ENCODE peak calls at places on chromosomes 7 and 10, in ten cellular contexts. One of them, this sample, is unnamed.

GRCh38 chr7:5424689-5425506 is 1.3 kb upstream of the TNRC18 start:
- DNase-seq in mucosa of descending colon: peak
- DNase-seq in upper lobe of right lung: peak
- DNase-seq in naive thymus-derived CD4-positive, alpha-beta T cell: no peak
- DNase-seq in cardiac fibroblast: peak
- DNase-seq in tibial nerve: peak
- DNase-seq in GM23248: peak
- DNase-seq in adipocyte: peak
- DNase-seq in mesendoderm: peak
- DNase-seq in hepatocyte: peak
- DNase-seq in this sample: no peak

GRCh38 chr7:150403376-150404171 is 24.4 kb downstream of the ZNF775 start:
- DNase-seq in cardiac fibroblast: no peak
- DNase-seq in mesendoderm: no peak
- DNase-seq in adipocyte: no peak
- DNase-seq in hepatocyte: peak
- DNase-seq in upper lobe of right lung: peak
- DNase-seq in mucosa of descending colon: no peak
- DNase-seq in naive thymus-derived CD4-positive, alpha-beta T cell: no peak
- DNase-seq in GM23248: no peak
- DNase-seq in tibial nerve: no peak
- DNase-seq in this sample: no peak

GRCh38 chr10:1546431-1547110 is 190.8 kb downstream of the ADARB2 start:
- DNase-seq in cardiac fibroblast: no peak
- DNase-seq in adipocyte: no peak
- DNase-seq in naive thymus-derived CD4-positive, alpha-beta T cell: no peak
- DNase-seq in upper lobe of right lung: peak
- DNase-seq in GM23248: no peak
- DNase-seq in mucosa of descending colon: no peak
- DNase-seq in hepatocyte: no peak
- DNase-seq in mesendoderm: no peak
- DNase-seq in tibial nerve: no peak
- DNase-seq in this sample: no peak

GRCh38 chr10:5951167-5951711 is 26.1 kb downstream of the IL15RA start:
- DNase-seq in naive thymus-derived CD4-positive, alpha-beta T cell: no peak
- DNase-seq in cardiac fibroblast: peak
- DNase-seq in mucosa of descending colon: no peak
- DNase-seq in hepatocyte: no peak
- DNase-seq in adipocyte: peak
- DNase-seq in GM23248: peak
- DNase-seq in mesendoderm: no peak
- DNase-seq in upper lobe of right lung: peak
- DNase-seq in tibial nerve: no peak
- DNase-seq in this sample: no peak

GRCh38 chr10:88981435-88981834 is 9.2 kb upstream of the FAS start:
- DNase-seq in mesendoderm: no peak
- DNase-seq in hepatocyte: no peak
- DNase-seq in naive thymus-derived CD4-positive, alpha-beta T cell: no peak
- DNase-seq in tibial nerve: no peak
- DNase-seq in adipocyte: no peak
- DNase-seq in upper lobe of right lung: no peak
- DNase-seq in cardiac fibroblast: no peak
- DNase-seq in mucosa of descending colon: no peak
- DNase-seq in GM23248: no peak
- DNase-seq in this sample: no peak

GRCh38 chr7:78417180-78417853 is 618.7 kb downstream of the PHTF2 start:
- DNase-seq in mucosa of descending colon: no peak
- DNase-seq in adipocyte: no peak
- DNase-seq in upper lobe of right lung: no peak
- DNase-seq in hepatocyte: no peak
- DNase-seq in mesendoderm: no peak
- DNase-seq in tibial nerve: no peak
- DNase-seq in cardiac fibroblast: no peak
- DNase-seq in naive thymus-derived CD4-positive, alpha-beta T cell: no peak
- DNase-seq in GM23248: no peak
- DNase-seq in this sample: no peak

GRCh38 chr10:74233281-74233680 is 82.3 kb downstream of the ADK start:
- DNase-seq in mucosa of descending colon: no peak
- DNase-seq in tibial nerve: no peak
- DNase-seq in GM23248: no peak
- DNase-seq in hepatocyte: no peak
- DNase-seq in adipocyte: no peak
- DNase-seq in naive thymus-derived CD4-positive, alpha-beta T cell: no peak
- DNase-seq in cardiac fibroblast: no peak
- DNase-seq in upper lobe of right lung: no peak
- DNase-seq in mesendoderm: peak
- DNase-seq in this sample: no peak

GRCh38 chr10:69097729-69098128 is 9.8 kb downstream of the SRGN start:
- DNase-seq in naive thymus-derived CD4-positive, alpha-beta T cell: no peak
- DNase-seq in GM23248: no peak
- DNase-seq in tibial nerve: no peak
- DNase-seq in hepatocyte: no peak
- DNase-seq in cardiac fibroblast: peak
- DNase-seq in mesendoderm: no peak
- DNase-seq in upper lobe of right lung: no peak
- DNase-seq in mucosa of descending colon: no peak
- DNase-seq in adipocyte: peak
- DNase-seq in this sample: no peak

GRCh38 chr7:132362059-132362458 is 214.2 kb downstream of the PLXNA4 start:
- DNase-seq in tibial nerve: no peak
- DNase-seq in GM23248: no peak
- DNase-seq in adipocyte: no peak
- DNase-seq in hepatocyte: no peak
- DNase-seq in mucosa of descending colon: no peak
- DNase-seq in cardiac fibroblast: no peak
- DNase-seq in naive thymus-derived CD4-positive, alpha-beta T cell: no peak
- DNase-seq in mesendoderm: no peak
- DNase-seq in upper lobe of right lung: no peak
- DNase-seq in this sample: peak

GRCh38 chr10:27759483-27760281 is 14.1 kb upstream of the MKX start:
- DNase-seq in naive thymus-derived CD4-positive, alpha-beta T cell: no peak
- DNase-seq in upper lobe of right lung: no peak
- DNase-seq in mesendoderm: peak
- DNase-seq in hepatocyte: no peak
- DNase-seq in adipocyte: peak
- DNase-seq in cardiac fibroblast: no peak
- DNase-seq in tibial nerve: no peak
- DNase-seq in GM23248: no peak
- DNase-seq in mucosa of descending colon: no peak
- DNase-seq in this sample: no peak

GRCh38 chr10:110841767-110842267 is 29.9 kb upstream of the PDCD4 start:
- DNase-seq in cardiac fibroblast: no peak
- DNase-seq in hepatocyte: no peak
- DNase-seq in mucosa of descending colon: no peak
- DNase-seq in naive thymus-derived CD4-positive, alpha-beta T cell: no peak
- DNase-seq in upper lobe of right lung: no peak
- DNase-seq in mesendoderm: no peak
- DNase-seq in adipocyte: no peak
- DNase-seq in GM23248: no peak
- DNase-seq in tibial nerve: no peak
- DNase-seq in this sample: no peak
- H3K4me3 ChIP-seq in cardiac fibroblast: no peak
- H3K4me3 ChIP-seq in hepatocyte: no peak
- H3K4me3 ChIP-seq in mucosa of descending colon: no peak
- H3K4me3 ChIP-seq in naive thymus-derived CD4-positive, alpha-beta T cell: no peak
- H3K4me3 ChIP-seq in upper lobe of right lung: no peak
- H3K4me3 ChIP-seq in mesendoderm: no peak
- H3K4me3 ChIP-seq in adipocyte: no peak
- H3K4me3 ChIP-seq in GM23248: no peak
- H3K4me3 ChIP-seq in tibial nerve: no peak
- H3K4me3 ChIP-seq in this sample: no peak

DNA sequence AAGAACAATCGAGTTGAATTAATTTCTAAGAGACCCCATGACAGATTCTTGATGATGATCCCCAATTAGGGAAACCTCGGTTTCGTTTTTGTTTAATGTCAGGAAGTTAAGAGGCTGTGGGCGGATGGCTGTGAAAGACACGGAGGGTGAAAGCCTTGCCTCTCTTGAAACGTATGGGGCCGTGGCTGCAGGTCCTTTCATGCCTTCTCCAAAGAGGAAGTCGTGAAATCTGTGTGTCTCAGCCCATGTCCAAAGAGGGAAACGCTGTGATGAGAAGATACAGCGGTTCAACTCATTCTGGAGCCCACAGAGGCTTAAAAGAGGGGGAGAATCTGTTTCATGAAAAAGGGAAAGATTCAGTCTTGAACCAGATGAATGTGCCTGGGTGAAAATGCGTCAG is 51.4 kb upstream of the CARD11 start:
- DNase-seq in adipocyte: no peak
- DNase-seq in tibial nerve: no peak
- DNase-seq in mesendoderm: no peak
- DNase-seq in hepatocyte: no peak
- DNase-seq in upper lobe of right lung: no peak
- DNase-seq in GM23248: no peak
- DNase-seq in mucosa of descending colon: no peak
- DNase-seq in cardiac fibroblast: no peak
- DNase-seq in naive thymus-derived CD4-positive, alpha-beta T cell: peak
- DNase-seq in this sample: peak
- H3K4me3 ChIP-seq in adipocyte: no peak
- H3K4me3 ChIP-seq in tibial nerve: no peak
- H3K4me3 ChIP-seq in mesendoderm: no peak
- H3K4me3 ChIP-seq in hepatocyte: no peak
- H3K4me3 ChIP-seq in upper lobe of right lung: no peak
- H3K4me3 ChIP-seq in GM23248: no peak
- H3K4me3 ChIP-seq in mucosa of descending colon: no peak
- H3K4me3 ChIP-seq in cardiac fibroblast: no peak
- H3K4me3 ChIP-seq in naive thymus-derived CD4-positive, alpha-beta T cell: peak
- H3K4me3 ChIP-seq in this sample: peak

DNA sequence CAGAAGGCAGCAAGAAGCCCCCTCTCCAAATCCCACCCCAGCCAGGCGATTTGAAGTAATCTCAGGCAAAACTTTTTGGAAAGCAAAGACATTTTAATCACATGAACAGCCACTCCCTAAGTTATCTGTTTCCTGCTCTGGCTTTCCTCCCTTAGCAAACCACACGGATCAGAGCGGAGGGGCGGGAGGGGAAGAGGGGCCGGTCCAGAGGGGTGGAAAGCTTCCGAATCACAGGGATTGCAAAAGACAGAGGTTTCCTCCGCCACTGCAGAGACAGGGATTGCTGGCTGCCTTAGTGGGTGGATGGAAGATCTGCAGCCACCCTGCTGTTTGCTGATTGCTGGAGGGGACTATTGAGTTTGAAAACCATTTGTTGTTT is 41.2 kb downstream of the ZCCHC24 start:
- DNase-seq in adipocyte: peak
- DNase-seq in upper lobe of right lung: peak
- DNase-seq in GM23248: peak
- DNase-seq in hepatocyte: peak
- DNase-seq in mesendoderm: peak
- DNase-seq in naive thymus-derived CD4-positive, alpha-beta T cell: no peak
- DNase-seq in cardiac fibroblast: peak
- DNase-seq in mucosa of descending colon: peak
- DNase-seq in tibial nerve: peak
- DNase-seq in this sample: no peak
- H3K4me3 ChIP-seq in adipocyte: peak
- H3K4me3 ChIP-seq in upper lobe of right lung: no peak
- H3K4me3 ChIP-seq in GM23248: peak
- H3K4me3 ChIP-seq in hepatocyte: no peak
- H3K4me3 ChIP-seq in mesendoderm: no peak
- H3K4me3 ChIP-seq in naive thymus-derived CD4-positive, alpha-beta T cell: no peak
- H3K4me3 ChIP-seq in cardiac fibroblast: no peak
- H3K4me3 ChIP-seq in mucosa of descending colon: no peak
- H3K4me3 ChIP-seq in tibial nerve: peak
- H3K4me3 ChIP-seq in this sample: no peak

DNA sequence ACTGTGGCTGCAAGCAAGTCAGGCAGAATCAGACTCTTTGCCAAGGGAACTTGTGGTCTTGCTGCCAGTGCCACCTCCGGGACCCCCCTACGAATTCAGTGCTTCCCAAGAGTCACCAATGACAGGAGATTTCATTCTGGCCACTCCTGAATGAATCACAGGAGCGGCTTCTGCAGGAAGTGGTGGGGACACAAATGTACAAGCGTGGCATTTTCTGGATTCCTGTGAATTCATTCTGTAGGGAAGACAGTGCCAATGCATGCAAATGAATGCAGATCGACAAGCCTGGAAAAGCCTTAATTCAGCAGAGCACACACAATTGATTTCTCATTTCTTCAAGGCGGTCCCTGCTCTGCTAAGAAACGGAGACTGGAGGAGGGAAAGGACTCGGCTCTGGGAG is 161.2 kb downstream of the CAMK1D start:
- DNase-seq in adipocyte: peak
- DNase-seq in naive thymus-derived CD4-positive, alpha-beta T cell: no peak
- DNase-seq in GM23248: no peak
- DNase-seq in cardiac fibroblast: no peak
- DNase-seq in hepatocyte: no peak
- DNase-seq in upper lobe of right lung: no peak
- DNase-seq in tibial nerve: no peak
- DNase-seq in mucosa of descending colon: no peak
- DNase-seq in mesendoderm: peak
- DNase-seq in this sample: no peak
- H3K4me3 ChIP-seq in adipocyte: no peak
- H3K4me3 ChIP-seq in naive thymus-derived CD4-positive, alpha-beta T cell: no peak
- H3K4me3 ChIP-seq in GM23248: no peak
- H3K4me3 ChIP-seq in cardiac fibroblast: no peak
- H3K4me3 ChIP-seq in hepatocyte: no peak
- H3K4me3 ChIP-seq in upper lobe of right lung: no peak
- H3K4me3 ChIP-seq in tibial nerve: no peak
- H3K4me3 ChIP-seq in mucosa of descending colon: no peak
- H3K4me3 ChIP-seq in mesendoderm: no peak
- H3K4me3 ChIP-seq in this sample: no peak

DNA sequence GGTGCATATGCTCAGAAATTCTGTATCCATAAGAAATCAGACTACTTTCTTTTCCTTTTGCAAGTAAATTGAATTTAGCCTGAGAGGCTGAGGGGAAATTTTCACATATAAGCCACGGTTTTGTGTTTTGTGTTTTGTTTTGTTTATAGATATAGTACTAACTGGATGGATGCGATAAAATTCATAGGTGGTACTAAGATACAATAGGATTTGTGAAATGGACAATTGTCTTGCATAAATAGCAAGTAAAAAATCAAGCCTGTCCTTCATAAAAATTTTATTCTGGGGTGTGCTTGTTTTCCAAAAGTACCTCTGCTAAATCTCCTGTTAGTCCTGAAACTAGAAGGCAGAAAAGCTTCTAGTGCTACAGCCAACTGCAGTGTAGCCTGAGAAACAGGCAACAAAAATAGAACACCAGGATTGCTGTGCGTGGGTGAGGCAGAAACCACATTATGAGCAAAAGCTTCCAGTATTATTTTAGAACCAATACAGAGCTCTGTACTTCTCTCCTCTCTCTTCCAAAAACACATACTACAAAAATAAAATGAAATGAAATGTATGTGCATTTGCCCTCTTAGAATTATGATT is 634 bp upstream of the HDAC9 start:
- DNase-seq in upper lobe of right lung: no peak
- DNase-seq in hepatocyte: no peak
- DNase-seq in cardiac fibroblast: peak
- DNase-seq in mucosa of descending colon: no peak
- DNase-seq in naive thymus-derived CD4-positive, alpha-beta T cell: no peak
- DNase-seq in GM23248: peak
- DNase-seq in tibial nerve: no peak
- DNase-seq in adipocyte: peak
- DNase-seq in mesendoderm: no peak
- DNase-seq in this sample: no peak
- H3K4me3 ChIP-seq in upper lobe of right lung: peak
- H3K4me3 ChIP-seq in hepatocyte: no peak
- H3K4me3 ChIP-seq in cardiac fibroblast: no peak
- H3K4me3 ChIP-seq in mucosa of descending colon: no peak
- H3K4me3 ChIP-seq in naive thymus-derived CD4-positive, alpha-beta T cell: no peak
- H3K4me3 ChIP-seq in GM23248: peak
- H3K4me3 ChIP-seq in tibial nerve: peak
- H3K4me3 ChIP-seq in adipocyte: peak
- H3K4me3 ChIP-seq in mesendoderm: no peak
- H3K4me3 ChIP-seq in this sample: no peak